ENCODE peak calls at places on chromosomes 5 and 9, in seven cellular contexts. O is mesenchymal stem cell; Z is CD8-positive, alpha-beta T cell; E is breast epithelium; C is H9; I is heart left ventricle; J is iPS DF 6.9. H is an unnamed sample. For H3K4me1, the result is how much of the 10 kb centered on the place peaks cover.

GRCh38 chr9:127785023-127785932 is 556 bp upstream of the CDK9 start:
- DNase-seq in O (peak), Z (peak), E (peak), C (peak), I (peak), J (no peak), H (peak)

GRCh38 chr5:170329524-170329923 is 31.9 kb upstream of the LCP2 start:
- DNase-seq in O (no peak), Z (no peak), E (no peak), C (no peak), I (no peak), J (no peak), H (no peak)

GRCh38 chr5:154078305-154078704 is 39.5 kb downstream of the MFAP3 start:
- DNase-seq in O (no peak), Z (no peak), E (no peak), C (no peak), I (no peak), J (no peak), H (no peak)

GRCh38 chr9:127574089-127574921 is 37.8 kb upstream of the STXBP1 start:
- DNase-seq in O (no peak), Z (no peak), E (peak), C (no peak), I (no peak), J (no peak), H (peak)

GRCh38 chr5:139403418-139403786 is 487 bp downstream of the SPATA24 start:
- DNase-seq in O (no peak), Z (no peak), E (no peak), C (no peak), I (no peak), J (no peak), H (no peak)

GRCh38 chr9:92661761-92662160 is 8.2 kb downstream of the IPPK start:
- DNase-seq in O (no peak), Z (no peak), E (peak), C (no peak), I (no peak), J (no peak), H (no peak)

GRCh38 chr5:89120719-89121118 is 237.7 kb upstream of the MEF2C start:
- DNase-seq in O (peak), Z (no peak), E (no peak), C (no peak), I (peak), J (no peak), H (no peak)

GRCh38 chr9:114270120-114270975 is 52.5 kb upstream of the ORM1 start:
- DNase-seq in O (no peak), Z (no peak), E (no peak), C (no peak), I (no peak), J (no peak), H (no peak)

GRCh38 chr5:169811023-169811422 is 169.3 kb downstream of the INSYN2B start:
- DNase-seq in O (no peak), Z (no peak), E (no peak), C (no peak), I (no peak), J (no peak), H (no peak)

GRCh38 chr9:69755205-69755604 is 4.6 kb downstream of the PTAR1 start:
- DNase-seq in O (no peak), Z (no peak), E (no peak), C (no peak), I (no peak), J (no peak), H (no peak)

GRCh38 chr5:126508962-126509279 is 85.7 kb downstream of the GRAMD2B start:
- DNase-seq in O (peak), Z (no peak), E (no peak), C (no peak), I (no peak), J (no peak), H (no peak)

GRCh38 chr9:127498298-127498697 is 47.0 kb downstream of the LRSAM1 start:
- DNase-seq in O (no peak), Z (no peak), E (no peak), C (no peak), I (no peak), J (no peak), H (no peak)

GRCh38 chr9:101247297-101247696 is 137.5 kb downstream of the BAAT start:
- DNase-seq in O (no peak), Z (no peak), E (no peak), C (no peak), I (no peak), J (no peak), H (no peak)
- H3K27ac ChIP-seq in O (no peak), Z (no peak), E (no peak), C (no peak), I (no peak), J (no peak), H (no peak)

DNA sequence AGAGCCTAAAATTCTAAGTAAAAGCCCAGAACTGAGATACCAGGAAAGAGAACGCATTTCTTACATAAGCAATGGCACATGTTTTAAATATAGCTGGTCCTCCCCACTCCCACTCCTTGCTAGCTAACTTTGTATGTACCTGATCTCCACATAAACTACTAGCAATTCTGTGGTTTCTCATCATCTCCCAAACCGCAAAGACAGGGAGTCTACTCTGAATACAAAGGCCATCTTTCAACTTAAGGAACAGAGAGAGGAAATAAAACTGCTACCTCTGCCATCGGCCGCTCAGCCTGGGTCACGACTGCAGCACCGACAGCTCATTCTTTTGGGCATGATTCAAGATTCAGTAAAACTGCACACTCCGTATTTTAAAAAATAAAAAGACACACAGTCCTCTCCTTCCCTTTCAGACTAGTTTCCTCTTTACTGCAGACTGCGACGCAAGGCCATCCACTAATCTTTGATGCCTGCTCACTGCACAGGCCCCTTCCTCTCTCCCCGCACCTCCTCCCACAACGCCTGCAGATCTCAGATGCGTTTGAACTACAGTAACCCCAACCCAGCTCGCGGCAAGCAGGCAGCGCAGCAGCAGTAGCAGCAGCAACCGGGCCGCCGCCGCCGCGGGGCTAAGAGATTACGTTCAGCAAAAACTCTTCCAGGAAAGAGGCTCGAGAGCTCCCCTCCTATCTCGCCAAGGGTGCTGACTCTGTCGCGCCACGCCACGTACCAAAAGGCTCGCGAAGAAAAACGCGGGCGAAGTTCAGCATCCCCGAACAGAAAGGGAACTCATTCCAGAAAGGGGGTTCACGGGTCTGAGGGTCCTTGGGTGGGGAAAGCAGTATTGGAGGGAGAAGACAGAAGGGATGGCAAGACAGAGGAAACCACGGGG is 1.5 kb downstream of the RNF145 start:
- DNase-seq in O (peak), Z (peak), E (peak), C (peak), I (peak), J (no peak), H (peak)
- H3K4me1 ChIP-seq in O (under half), Z (half or more), E (under half), C (under half), I (under half), J (under half), H (half or more)

GRCh38 chr9:33288828-33289483 is 1.4 kb upstream of the NFX1 start:
- DNase-seq in O (no peak), Z (no peak), E (no peak), C (no peak), I (peak), J (no peak), H (peak)
- H3K27ac ChIP-seq in O (no peak), Z (peak), E (peak), C (no peak), I (peak), J (no peak), H (peak)

GRCh38 chr9:130665431-130666392 is 1.3 kb downstream of the PRDM12 start:
- DNase-seq in O (no peak), Z (no peak), E (no peak), C (peak), I (no peak), J (no peak), H (no peak)
- H3K4me1 ChIP-seq in O (under half), Z (under half), E (under half), C (under half), I (under half), J (under half), H (under half)

GRCh38 chr5:140573683-140574082 is 9.1 kb downstream of the SLC35A4 start:
- DNase-seq in O (no peak), Z (no peak), E (no peak), C (no peak), I (no peak), J (no peak), H (no peak)
- H3K27ac ChIP-seq in O (peak), Z (no peak), E (peak), C (no peak), I (no peak), J (no peak), H (no peak)

DNA sequence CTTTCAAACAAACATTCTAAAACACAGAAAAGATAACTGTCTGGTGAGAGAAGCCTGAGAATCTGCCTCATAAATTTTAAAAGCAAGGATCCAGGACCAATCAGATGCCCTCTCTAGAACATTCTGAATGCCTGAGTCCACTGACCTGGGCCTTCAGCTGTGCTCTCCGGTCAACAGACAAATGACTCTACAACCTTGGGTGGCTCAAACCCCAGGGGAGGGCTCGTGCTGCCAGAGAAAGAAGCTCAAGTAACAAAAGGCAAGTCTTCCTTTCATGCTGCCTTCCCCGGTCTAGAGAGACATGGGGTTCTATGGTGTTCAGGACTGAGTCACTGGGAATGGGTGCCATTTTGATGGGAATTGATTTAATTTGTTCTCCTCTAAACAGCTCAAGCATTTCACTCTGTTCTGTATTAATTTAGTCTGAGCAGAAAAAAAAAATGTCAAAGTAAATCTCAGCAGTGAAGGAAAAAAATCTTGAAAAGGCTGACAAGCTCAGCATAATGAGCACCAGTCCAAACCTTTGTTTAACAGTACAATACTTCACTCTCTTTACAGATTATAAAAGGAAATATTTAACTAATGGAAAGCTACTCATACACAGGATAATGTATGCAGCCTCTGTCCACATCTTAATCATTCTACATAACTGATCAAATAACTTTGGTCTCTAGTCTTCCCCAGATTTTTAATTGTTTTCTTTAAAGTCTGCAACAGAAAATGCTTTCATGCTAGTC is 191.0 kb downstream of the GLIS3 start:
- DNase-seq in O (peak), Z (no peak), E (no peak), C (no peak), I (no peak), J (no peak), H (no peak)
- H3K4me1 ChIP-seq in O (under half), Z (under half), E (under half), C (under half), I (under half), J (under half), H (under half)

GRCh38 chr5:67043789-67044511 is 152.6 kb downstream of the CD180 start:
- DNase-seq in O (no peak), Z (no peak), E (no peak), C (no peak), I (no peak), J (no peak), H (no peak)

GRCh38 chr5:67042586-67043133 is 153.9 kb downstream of the CD180 start:
- DNase-seq in O (no peak), Z (no peak), E (no peak), C (no peak), I (no peak), J (no peak), H (no peak)

GRCh38 chr5:67047616-67048015 is 149.0 kb downstream of the CD180 start:
- DNase-seq in O (no peak), Z (no peak), E (no peak), C (no peak), I (no peak), J (no peak), H (no peak)

GRCh38 chr5:67047180-67047579 is 149.4 kb downstream of the CD180 start:
- DNase-seq in O (no peak), Z (no peak), E (peak), C (no peak), I (peak), J (no peak), H (peak)

GRCh38 chr5:67045816-67046740 is 150.5 kb downstream of the CD180 start:
- DNase-seq in O (no peak), Z (no peak), E (no peak), C (no peak), I (no peak), J (no peak), H (no peak)
- H3K27ac ChIP-seq in O (no peak), Z (no peak), E (no peak), C (no peak), I (peak), J (no peak), H (peak)

GRCh38 chr9:104875897-104876296 is 52.1 kb downstream of the ABCA1 start:
- DNase-seq in O (no peak), Z (no peak), E (no peak), C (no peak), I (no peak), J (no peak), H (no peak)
- H3K4me1 ChIP-seq in O (under half), Z (under half), E (under half), C (under half), I (under half), J (under half), H (under half)

DNA sequence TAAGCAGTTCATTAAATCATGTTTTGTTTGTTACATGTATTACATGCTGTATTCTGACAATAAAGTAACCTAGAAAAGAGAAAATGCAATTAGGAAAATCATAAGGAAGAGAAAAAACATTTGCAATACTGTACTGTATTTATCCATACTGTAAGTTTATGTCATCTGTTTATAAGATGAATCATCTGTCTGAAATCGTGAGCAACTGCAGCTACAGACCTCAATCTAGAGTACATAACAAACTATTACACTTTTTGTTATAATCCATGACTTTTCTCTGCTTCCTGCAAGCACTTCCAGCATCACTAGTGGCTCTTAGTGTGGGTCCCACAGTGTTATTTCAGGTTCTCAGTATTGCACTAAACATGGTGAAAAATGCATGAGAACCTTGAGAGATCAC is 144.4 kb upstream of the NR4A3 start:
- DNase-seq in O (peak), Z (no peak), E (no peak), C (no peak), I (no peak), J (no peak), H (no peak)
- H3K27ac ChIP-seq in O (no peak), Z (no peak), E (no peak), C (no peak), I (no peak), J (no peak), H (no peak)

DNA sequence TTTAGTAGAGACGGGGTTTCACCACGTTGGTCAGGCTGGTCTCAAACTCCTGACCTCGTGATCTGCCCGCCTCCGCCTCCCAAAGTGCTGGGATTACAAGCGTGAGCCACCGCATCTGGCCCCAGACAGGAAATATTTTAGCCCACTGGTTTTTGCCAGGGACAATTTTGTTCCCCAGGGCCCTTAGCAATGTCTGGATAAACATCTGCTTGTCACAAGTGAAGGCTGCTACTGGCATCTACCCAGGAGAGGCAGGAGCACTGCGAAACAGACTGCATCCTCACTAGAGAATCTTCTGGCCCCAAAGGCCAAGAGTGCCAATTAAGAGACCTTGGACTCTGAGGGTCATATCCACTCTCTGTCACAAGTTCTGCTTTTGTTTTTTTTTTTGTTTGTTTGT is 2.4 kb upstream of the TPRN start:
- DNase-seq in O (no peak), Z (no peak), E (no peak), C (no peak), I (no peak), J (no peak), H (no peak)
- H3K4me1 ChIP-seq in O (under half), Z (under half), E (under half), C (under half), I (half or more), J (under half), H (half or more)

H was measured in left lung.